ENCODE peak calls at places on chromosomes 6 and 20, in six cellular contexts. G is kidney, E is uterus, D is colonic mucosa, L is sigmoid colon, P is suprapubic skin. A is an unnamed sample.

GRCh38 chr6:45922728-45923351 is 92.8 kb downstream of the CLIC5 start:
- DNase-seq in G (peak; percentile 86), E (peak; percentile 56), D (peak; percentile 51), L (peak; percentile 87), P (no peak), A (peak; percentile 90)

GRCh38 chr6:149045404-149045803 is 272.1 kb upstream of the TAB2 start:
- DNase-seq in G (no peak), E (no peak), D (no peak), L (no peak), P (no peak), A (no peak)

GRCh38 chr6:167485186-167485978 is 160.5 kb downstream of the TTLL2 start:
- DNase-seq in G (no peak), E (peak; percentile 42), D (no peak), L (no peak), P (no peak), A (no peak)

GRCh38 chr20:1001981-1002681 is at the start of gene RSPO4:
- DNase-seq in G (no peak), E (no peak), D (no peak), L (peak; percentile 49), P (no peak), A (peak; percentile 80)

GRCh38 chr6:83633149-83633548 is 75.8 kb downstream of the SNAP91 start:
- DNase-seq in G (no peak), E (no peak), D (no peak), L (no peak), P (no peak), A (peak; percentile 51)

GRCh38 chr6:44270526-44271405 is 516 bp downstream of the TMEM151B start:
- DNase-seq in G (no peak), E (no peak), D (no peak), L (no peak), P (no peak), A (peak; percentile 87)

GRCh38 chr20:25553819-25554296 is 31.5 kb downstream of the NINL start:
- DNase-seq in G (peak; percentile 82), E (peak; percentile 47), D (no peak), L (peak; percentile 75), P (no peak), A (no peak)

GRCh38 chr6:110511401-110511800 is 35.0 kb upstream of the SLC22A16 start:
- DNase-seq in G (no peak), E (no peak), D (no peak), L (no peak), P (no peak), A (peak; percentile 88)

GRCh38 chr6:56841751-56842150 is 113.2 kb upstream of the BEND6 start:
- DNase-seq in G (no peak), E (no peak), D (no peak), L (no peak), P (no peak), A (no peak)

GRCh38 chr6:85966859-85967258 is 324.2 kb upstream of the SYNCRIP start:
- DNase-seq in G (no peak), E (no peak), D (no peak), L (no peak), P (no peak), A (no peak)

GRCh38 chr20:4966826-4967751 is 34.2 kb downstream of the SLC23A2 start:
- DNase-seq in G (no peak), E (no peak), D (no peak), L (no peak), P (no peak), A (no peak)

GRCh38 chr20:62358171-62358719 is 8.9 kb downstream of the LAMA5 start:
- DNase-seq in G (peak; percentile 92), E (peak; percentile 49), D (no peak), L (peak; percentile 78), P (no peak), A (no peak)

GRCh38 chr6:126293891-126294524 is 45.9 kb upstream of the CENPW start:
- DNase-seq in G (no peak), E (no peak), D (no peak), L (no peak), P (no peak), A (no peak)

GRCh38 chr20:58702859-58703648 is 10.5 kb downstream of the NPEPL1 start:
- DNase-seq in G (no peak), E (no peak), D (no peak), L (peak; percentile 53), P (peak; percentile 69), A (peak; percentile 39)

GRCh38 chr6:16130437-16130891 is 1.6 kb downstream of the MYLIP start:
- DNase-seq in G (no peak), E (no peak), D (peak; percentile 68), L (no peak), P (no peak), A (no peak)

GRCh38 chr6:112780498-112781096 is 433.5 kb downstream of the RFPL4B start:
- DNase-seq in G (peak; percentile 46), E (peak; percentile 58), D (peak; percentile 77), L (peak; percentile 84), P (no peak), A (peak; percentile 87)

GRCh38 chr6:136063095-136063494 is 187.0 kb downstream of the MTFR2 start:
- DNase-seq in G (no peak), E (no peak), D (no peak), L (no peak), P (no peak), A (no peak)

GRCh38 chr6:163180874-163181541 is 233.5 kb upstream of the QKI start:
- DNase-seq in G (no peak), E (peak; percentile 32), D (no peak), L (peak; percentile 84), P (no peak), A (peak; percentile 92)

GRCh38 chr6:167428664-167429063 is 103.8 kb downstream of the TTLL2 start:
- DNase-seq in G (no peak), E (no peak), D (no peak), L (peak; percentile 21), P (no peak), A (no peak)

GRCh38 chr20:2729251-2729713 is 36.7 kb downstream of the EBF4 start:
- DNase-seq in G (no peak), E (no peak), D (no peak), L (no peak), P (no peak), A (no peak)

GRCh38 chr20:667351-668034 is 8.1 kb downstream of the SCRT2 start:
- DNase-seq in G (peak; percentile 64), E (no peak), D (peak; percentile 61), L (no peak), P (no peak), A (peak; percentile 92)

GRCh38 chr6:50927816-50928215 is 109.1 kb downstream of the TFAP2B start:
- DNase-seq in G (no peak), E (no peak), D (no peak), L (no peak), P (no peak), A (no peak)

GRCh38 chr6:145310116-145310515 is 425.2 kb downstream of the EPM2A start:
- DNase-seq in G (no peak), E (no peak), D (no peak), L (no peak), P (no peak), A (no peak)

GRCh38 chr20:35465976-35466375 is 10.6 kb downstream of the CEP250 start:
- DNase-seq in G (no peak), E (peak; percentile 36), D (no peak), L (no peak), P (no peak), A (no peak)

GRCh38 chr20:33518071-33518470 is 28.2 kb downstream of the CBFA2T2 start:
- DNase-seq in G (no peak), E (no peak), D (no peak), L (no peak), P (no peak), A (no peak)

GRCh38 chr6:39366875-39367618 is 44.5 kb upstream of the KCNK16 start:
- DNase-seq in G (no peak), E (no peak), D (no peak), L (no peak), P (peak; percentile 13), A (no peak)

DNA sequence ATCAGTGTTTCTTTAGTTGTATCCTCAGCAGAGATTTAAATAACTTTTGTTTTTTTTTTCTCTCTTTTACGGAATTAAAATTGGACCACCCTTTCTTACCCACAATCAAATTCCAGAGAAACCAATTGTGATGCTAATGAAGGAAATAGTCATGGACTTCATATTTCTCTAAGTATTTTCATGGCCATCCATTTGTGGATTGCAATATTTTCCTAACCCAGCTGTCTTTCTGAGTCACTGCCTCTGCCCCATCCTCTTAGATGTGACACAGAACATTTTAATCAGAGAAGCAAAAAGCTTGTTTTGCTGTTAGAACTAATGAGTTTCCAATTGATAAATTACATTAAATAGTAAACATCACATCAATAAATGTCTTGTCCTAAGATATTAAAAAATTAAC is 405.5 kb upstream of the ADGRB3 start:
- DNase-seq in G (no peak), E (no peak), D (no peak), L (no peak), P (no peak), A (no peak)
- H3K27ac ChIP-seq in G (no peak overlapping the region), E (no peak overlapping the region), D (no peak overlapping the region), L (no peak overlapping the region), P (no peak overlapping the region), A (no peak overlapping the region)

DNA sequence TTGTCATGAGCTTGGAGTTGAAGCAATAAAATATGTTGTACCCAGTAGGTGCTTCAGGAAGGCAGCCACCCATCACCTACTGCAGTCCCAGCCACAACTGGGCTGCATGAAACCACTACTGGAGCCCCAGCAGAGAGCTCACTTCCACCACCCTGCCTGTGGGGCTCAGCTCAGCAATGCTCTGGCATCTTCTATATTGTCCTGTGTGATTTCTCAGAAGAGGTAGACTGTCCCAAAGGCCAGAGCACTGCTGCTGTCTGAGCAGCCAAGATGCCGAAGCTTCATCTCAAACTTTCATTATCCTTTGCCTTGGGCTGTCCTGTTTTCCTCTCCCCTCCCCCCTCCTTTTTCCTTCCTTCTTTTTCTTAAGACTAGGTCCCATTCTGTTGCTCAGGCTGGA is 126.9 kb downstream of the DHX35 start:
- DNase-seq in G (no peak), E (no peak), D (no peak), L (no peak), P (no peak), A (no peak)
- H3K36me3 ChIP-seq in G (no peaks in the 10 kb centered on the region), E (no peaks in the 10 kb centered on the region), D (no peaks in the 10 kb centered on the region), L (no peaks in the 10 kb centered on the region), P (no peaks in the 10 kb centered on the region), A (no peaks in the 10 kb centered on the region)

DNA sequence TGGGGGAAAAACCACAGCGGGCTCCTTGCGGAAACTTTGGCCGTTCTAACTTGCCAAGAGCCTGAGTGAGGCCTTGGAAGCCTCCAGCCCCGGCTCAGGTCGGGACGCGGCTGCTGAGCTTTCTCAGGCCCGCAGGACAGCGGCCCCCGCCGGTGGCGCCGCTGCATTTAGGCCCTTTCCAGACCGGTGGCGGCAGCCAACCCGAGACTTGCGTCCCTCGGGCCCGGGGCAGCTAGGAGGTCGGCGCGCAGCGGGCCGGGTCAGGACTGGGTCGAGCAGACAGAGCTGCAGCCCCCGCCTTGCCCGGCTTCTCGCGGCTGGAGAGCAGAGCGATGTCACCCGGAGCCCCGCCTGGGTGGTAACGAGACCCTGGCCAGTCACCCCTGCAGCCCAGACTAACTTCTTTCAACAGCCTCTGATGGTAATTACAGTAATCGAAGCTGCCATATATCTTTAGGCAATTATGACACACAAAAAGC is 2.7 kb downstream of the NR2E1 start:
- DNase-seq in G (peak; percentile 76), E (no peak), D (no peak), L (no peak), P (no peak), A (peak; percentile 88)
- TF ChIP-seq CTCF in G (peak; percentile 9), E (no peak), D (no peak), L (peak; percentile 16), P (no peak), A (peak; percentile 70)

DNA sequence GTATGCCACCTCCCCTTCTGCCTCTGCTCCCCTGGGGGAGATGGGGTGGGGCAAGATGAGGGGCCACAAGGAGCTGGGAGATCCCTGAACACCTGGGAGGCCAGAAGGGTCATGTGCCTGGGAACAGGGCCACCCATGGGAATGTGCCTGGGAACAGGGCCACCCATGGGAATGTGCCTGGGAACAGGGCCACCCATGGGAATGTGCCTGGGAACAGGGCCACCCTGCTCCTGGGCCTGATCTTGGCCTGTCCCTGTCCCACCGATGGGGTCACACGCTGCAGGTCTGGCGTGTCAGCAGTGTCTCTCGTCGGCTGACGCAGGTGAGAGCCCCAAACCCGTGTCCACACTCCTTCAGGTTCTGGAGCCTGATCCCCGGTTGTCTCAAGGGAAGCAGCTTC is 4.4 kb downstream of the RGS19 start:
- DNase-seq in G (no peak), E (no peak), D (no peak), L (no peak), P (no peak), A (no peak)
- H3K27ac ChIP-seq in G (no peak overlapping the region), E (no peak overlapping the region), D (no peak overlapping the region), L (no peak overlapping the region), P (no peak overlapping the region), A (no peak overlapping the region)